ENCODE peak calls at places on chromosomes 11 and 22, in eight cellular contexts. W, Q, Z, T, U, F, D and P are unnamed samples.

GRCh38 chr11:35815556-35816315 is 128.1 kb upstream of the LDLRAD3 start:
- DNase-seq in D (peak; percentile 79), T (no peak), F (peak; percentile 61), W (peak; percentile 38), U (peak; percentile 59), Z (no peak), Q (no peak), P (no peak)

GRCh38 chr11:9790703-9791102 is 126.8 kb downstream of the SWAP70 start:
- DNase-seq in W (no peak), Q (no peak), U (no peak), D (no peak), F (no peak), Z (no peak), T (peak; percentile 63), P (no peak)

GRCh38 chr22:46797355-46797754 is 34.9 kb downstream of the TBC1D22A start:
- DNase-seq in F (no peak), D (no peak), Z (no peak), Q (peak; percentile 41), U (no peak), T (no peak), W (no peak), P (no peak)

GRCh38 chr22:41699264-41700104 is at the start of gene MEI1:
- DNase-seq in T (peak; percentile 80), F (peak; percentile 92), D (peak; percentile 89), Z (peak; percentile 90), W (peak; percentile 84), U (peak; percentile 86), Q (no peak), P (no peak)

GRCh38 chr11:28727254-28727653 is 619.1 kb downstream of the METTL15 start:
- DNase-seq in T (peak; percentile 63), W (no peak), F (no peak), Z (no peak), U (no peak), Q (no peak), D (no peak), P (no peak)

GRCh38 chr22:27992294-27993165 is 73.5 kb upstream of the PITPNB start:
- DNase-seq in T (no peak), D (peak; percentile 40), Q (no peak), F (no peak), U (no peak), Z (peak; percentile 19), W (peak; percentile 16), P (no peak)

GRCh38 chr22:32106930-32107329 is 52.2 kb downstream of the C22orf42 start:
- DNase-seq in W (no peak), F (no peak), T (no peak), Z (no peak), Q (peak; percentile 45), U (no peak), D (no peak), P (no peak)

GRCh38 chr22:50435701-50436115 is 39.1 kb downstream of the SBF1 start:
- DNase-seq in T (no peak), Z (no peak), Q (no peak), U (no peak), F (no peak), D (no peak), W (no peak), P (no peak)

GRCh38 chr11:72642815-72643511 is 31.3 kb downstream of the PDE2A start:
- DNase-seq in F (peak; percentile 53), Q (peak; percentile 75), W (peak; percentile 62), T (peak; percentile 78), D (peak; percentile 67), Z (peak; percentile 56), U (peak; percentile 62), P (no peak)

GRCh38 chr11:8693010-8693551 is 10.5 kb downstream of the RPL27A start:
- DNase-seq in T (no peak), F (no peak), Z (no peak), D (no peak), U (no peak), W (no peak), Q (no peak), P (no peak)

GRCh38 chr11:8692417-8692816 is 9.8 kb downstream of the RPL27A start:
- DNase-seq in D (no peak), F (no peak), Z (no peak), W (no peak), Q (no peak), T (no peak), U (no peak), P (no peak)

GRCh38 chr11:8691601-8692000 is 9.0 kb downstream of the RPL27A start:
- DNase-seq in D (no peak), T (no peak), Q (no peak), F (no peak), W (no peak), Z (no peak), U (no peak), P (no peak)

GRCh38 chr11:8693555-8693954 is 11.0 kb downstream of the RPL27A start:
- DNase-seq in D (no peak), T (no peak), Z (no peak), U (no peak), W (no peak), Q (no peak), F (no peak), P (no peak)

GRCh38 chr11:8694137-8694536 is 11.5 kb downstream of the RPL27A start:
- DNase-seq in Z (no peak), U (no peak), W (no peak), F (no peak), Q (no peak), T (no peak), D (no peak), P (no peak)
- TF ChIP-seq POLR2A in Z (no peak), U (no peak), W (no peak), F (no peak), Q (no peak), T (no peak), D (no peak), P (no peak)

GRCh38 chr11:75100314-75100713 is 3.6 kb upstream of the OR2AT4 start:
- DNase-seq in T (no peak), W (no peak), D (no peak), Z (no peak), Q (peak; percentile 52), F (no peak), U (no peak), P (no peak)
- H3K4me3 ChIP-seq in T (no peak overlapping the region), W (no peak overlapping the region), D (no peak overlapping the region), Z (no peak overlapping the region), Q (no peak overlapping the region), F (no peak overlapping the region), U (no peak overlapping the region), P (no peak overlapping the region)

GRCh38 chr22:19986410-19987341 is 29.9 kb downstream of the ARVCF start:
- DNase-seq in Z (peak; percentile 79), F (peak; percentile 79), T (peak; percentile 77), D (peak; percentile 82), U (peak; percentile 85), W (peak; percentile 78), Q (peak; percentile 75), P (no peak)
- TF ChIP-seq POLR2A in Z (no peak), F (peak; percentile 50), T (peak; percentile 76), D (peak; percentile 88), U (peak; percentile 93), W (peak; percentile 56), Q (no peak), P (peak; percentile 40)

DNA sequence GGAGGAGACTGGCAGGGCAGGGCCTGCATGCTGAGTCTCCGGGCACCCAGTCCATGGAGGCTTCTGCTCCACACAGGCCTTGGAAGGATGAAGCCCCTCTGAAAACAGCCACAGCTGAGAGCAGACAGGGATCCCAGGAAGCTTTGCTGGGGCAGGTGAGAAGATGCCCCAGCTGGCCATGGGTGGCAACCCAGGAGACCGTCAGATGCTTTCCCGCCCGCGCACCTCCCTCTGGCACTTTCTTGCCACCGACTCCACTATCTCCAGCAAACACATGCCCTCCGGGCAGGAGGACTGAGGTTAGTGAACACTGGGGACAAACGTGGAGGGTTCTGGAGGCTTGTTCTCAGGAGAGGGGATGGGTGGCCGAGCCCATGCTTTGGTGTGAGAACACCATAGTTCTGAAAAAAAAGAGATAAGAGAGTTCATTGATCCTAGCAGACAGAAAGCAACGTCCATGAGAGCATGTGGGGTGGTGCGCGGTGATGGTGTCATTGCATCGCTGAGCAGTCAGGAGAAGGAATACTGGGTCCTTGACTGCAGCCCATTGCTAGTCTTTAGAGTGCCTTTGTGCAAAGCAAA is 2.3 kb downstream of the C1QTNF6 start:
- DNase-seq in Z (no peak), W (no peak), U (no peak), F (no peak), T (no peak), Q (no peak), D (no peak), P (no peak)
- H3K4me3 ChIP-seq in Z (no peak overlapping the region), W (no peak overlapping the region), U (no peak overlapping the region), F (no peak overlapping the region), T (no peak overlapping the region), Q (no peak overlapping the region), D (no peak overlapping the region), P (no peak overlapping the region)

DNA sequence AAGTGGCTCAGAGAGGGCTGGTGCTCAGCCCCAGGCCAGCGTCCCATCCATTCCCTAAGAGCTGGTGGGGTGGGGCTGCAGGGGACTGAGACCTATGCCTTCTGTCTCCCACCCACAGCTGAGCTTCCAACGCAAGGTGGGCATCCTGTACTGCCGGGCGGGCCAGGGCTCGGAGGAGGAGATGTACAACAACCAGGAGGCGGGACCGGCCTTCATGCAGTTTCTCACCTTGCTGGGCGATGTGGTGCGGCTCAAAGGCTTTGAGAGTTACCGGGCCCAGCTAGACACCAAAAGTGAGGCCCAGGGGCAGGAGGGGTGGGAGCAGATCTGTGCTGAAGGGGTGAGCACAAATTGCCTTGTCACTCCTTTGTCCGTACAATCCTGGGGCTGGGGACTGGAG is 6.9 kb downstream of the SIPA1 start:
- DNase-seq in W (no peak), D (no peak), T (no peak), F (no peak), U (no peak), Z (no peak), Q (no peak), P (no peak)
- TF ChIP-seq POLR2A in W (no peak), D (no peak), T (no peak), F (no peak), U (no peak), Z (no peak), Q (no peak), P (no peak)

GRCh38 chr22:29195964-29196666 is 9.6 kb upstream of the EMID1 start:
- DNase-seq in Z (no peak), U (no peak), W (no peak), F (no peak), D (no peak), Q (no peak), T (no peak), P (no peak)

GRCh38 chr22:29194269-29194668 is 11.4 kb upstream of the EMID1 start:
- DNase-seq in D (no peak), Z (no peak), Q (no peak), F (no peak), T (no peak), W (no peak), U (no peak), P (no peak)

GRCh38 chr22:29197096-29197495 is 8.6 kb upstream of the EMID1 start:
- DNase-seq in U (no peak), Z (no peak), Q (no peak), F (no peak), T (no peak), W (no peak), D (no peak), P (no peak)

GRCh38 chr22:29198240-29198639 is 7.5 kb upstream of the EMID1 start:
- DNase-seq in Q (no peak), T (no peak), D (no peak), U (no peak), Z (no peak), W (no peak), F (no peak), P (no peak)

GRCh38 chr22:29195118-29195963 is 10.4 kb upstream of the EMID1 start:
- DNase-seq in D (no peak), W (no peak), T (no peak), U (no peak), Q (peak; percentile 75), F (no peak), Z (no peak), P (no peak)
- H3K4me3 ChIP-seq in D (no peak overlapping the region), W (no peak overlapping the region), T (no peak overlapping the region), U (no peak overlapping the region), Q (no peak overlapping the region), F (no peak overlapping the region), Z (no peak overlapping the region), P (no peak overlapping the region)